ENCODE peak calls at places on chromosomes 13 and 19, in four cellular contexts. V, P, X and N are unnamed samples.
A peak's percentile ranks its signal among the peaks of the same experiment; 100 is the strongest.

GRCh38 chr13:106262886-106263285 is 272.6 kb downstream of the EFNB2 start:
- DNase-seq in V (no peak), P (no peak), X (no peak), N (no peak)

GRCh38 chr19:2812414-2813234 is 7.0 kb upstream of the ZNF554 start:
- DNase-seq in V (no peak), P (no peak), X (no peak), N (no peak)

GRCh38 chr19:19548915-19549537 is 11.0 kb downstream of the CILP2 start:
- DNase-seq in V (no peak), P (no peak), X (no peak), N (no peak)

GRCh38 chr13:110300090-110300815 is 6.7 kb downstream of the COL4A1 start:
- DNase-seq in V (no peak), P (no peak), X (no peak), N (no peak)

GRCh38 chr19:13099073-13099999 is 3.3 kb downstream of the LYL1 start:
- DNase-seq in V (no peak), P (peak; percentile 74), X (peak; percentile 52), N (peak; percentile 87)

GRCh38 chr13:74571811-74572210 is 437.6 kb upstream of the KLF12 start:
- DNase-seq in V (no peak), P (no peak), X (no peak), N (no peak)

GRCh38 chr13:28299941-28300340 is 161.6 kb downstream of the PAN3 start:
- DNase-seq in V (no peak), P (no peak), X (no peak), N (no peak)

GRCh38 chr19:37551123-37551993 is 43.2 kb downstream of the ZNF571 start:
- DNase-seq in V (no peak), P (no peak), X (peak; percentile 64), N (peak; percentile 58)

GRCh38 chr19:55172741-55173140 is 6.3 kb upstream of the DNAAF3 start:
- DNase-seq in V (no peak), P (no peak), X (no peak), N (no peak)

GRCh38 chr13:44331446-44331845 is 42.2 kb upstream of the SERP2 start:
- DNase-seq in V (no peak), P (no peak), X (no peak), N (no peak)

GRCh38 chr13:109743706-109744453 is 42.5 kb downstream of the IRS2 start:
- DNase-seq in V (no peak), P (no peak), X (no peak), N (no peak)

GRCh38 chr13:106617561-106617960 is 49.6 kb upstream of the ARGLU1 start:
- DNase-seq in V (no peak), P (no peak), X (no peak), N (peak; percentile 3)

GRCh38 chr13:67230774-67231480 is 791 bp upstream of the PCDH9 start:
- DNase-seq in V (no peak), P (peak; percentile 74), X (peak; percentile 11), N (peak; percentile 72)

GRCh38 chr13:94061316-94061715 is 418.2 kb downstream of the DCT start:
- DNase-seq in V (no peak), P (no peak), X (no peak), N (no peak)

GRCh38 chr19:14496849-14497346 is 971 bp upstream of the GIPC1 start:
- DNase-seq in V (no peak), P (no peak), X (no peak), N (no peak)

GRCh38 chr19:19486343-19487076 is 28.8 kb downstream of the TSSK6 start:
- DNase-seq in V (no peak), P (no peak), X (no peak), N (no peak)

GRCh38 chr19:16605552-16605951 is 22.5 kb downstream of the MED26 start:
- DNase-seq in V (no peak), P (no peak), X (no peak), N (no peak)

GRCh38 chr19:29541473-29542253 is 15.9 kb downstream of the VSTM2B start:
- DNase-seq in V (no peak), P (no peak), X (no peak), N (no peak)

DNA sequence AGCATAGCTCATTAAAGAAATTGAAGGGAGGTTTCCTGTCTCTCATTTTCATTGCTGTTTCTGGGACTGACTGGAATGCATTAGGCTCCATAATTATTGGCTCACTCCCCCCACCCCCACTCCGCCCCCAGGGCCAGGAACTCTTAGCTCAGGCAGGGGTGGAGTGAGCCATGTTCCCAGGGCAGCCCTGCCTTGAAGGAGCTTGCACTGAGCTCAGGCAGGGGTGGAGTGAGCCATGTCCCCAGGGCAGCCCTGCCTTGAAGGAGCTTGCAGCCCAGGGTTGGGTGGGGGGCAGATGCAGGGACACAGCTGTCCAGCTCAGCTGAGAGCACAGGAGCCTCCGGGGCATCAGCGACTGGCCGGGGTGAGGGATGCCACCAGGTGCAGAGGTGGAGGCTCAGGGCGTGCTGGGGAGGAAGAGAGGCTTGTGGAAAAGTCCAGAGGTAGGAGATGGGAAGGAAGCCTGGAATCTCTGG is 39.1 kb upstream of the TFDP1 start:
- DNase-seq in V (no peak), P (no peak), X (no peak), N (no peak)
- H3K4me2 ChIP-seq in V (no peak overlapping the region), P (no peak overlapping the region), X (no peak overlapping the region), N (no peak overlapping the region)

DNA sequence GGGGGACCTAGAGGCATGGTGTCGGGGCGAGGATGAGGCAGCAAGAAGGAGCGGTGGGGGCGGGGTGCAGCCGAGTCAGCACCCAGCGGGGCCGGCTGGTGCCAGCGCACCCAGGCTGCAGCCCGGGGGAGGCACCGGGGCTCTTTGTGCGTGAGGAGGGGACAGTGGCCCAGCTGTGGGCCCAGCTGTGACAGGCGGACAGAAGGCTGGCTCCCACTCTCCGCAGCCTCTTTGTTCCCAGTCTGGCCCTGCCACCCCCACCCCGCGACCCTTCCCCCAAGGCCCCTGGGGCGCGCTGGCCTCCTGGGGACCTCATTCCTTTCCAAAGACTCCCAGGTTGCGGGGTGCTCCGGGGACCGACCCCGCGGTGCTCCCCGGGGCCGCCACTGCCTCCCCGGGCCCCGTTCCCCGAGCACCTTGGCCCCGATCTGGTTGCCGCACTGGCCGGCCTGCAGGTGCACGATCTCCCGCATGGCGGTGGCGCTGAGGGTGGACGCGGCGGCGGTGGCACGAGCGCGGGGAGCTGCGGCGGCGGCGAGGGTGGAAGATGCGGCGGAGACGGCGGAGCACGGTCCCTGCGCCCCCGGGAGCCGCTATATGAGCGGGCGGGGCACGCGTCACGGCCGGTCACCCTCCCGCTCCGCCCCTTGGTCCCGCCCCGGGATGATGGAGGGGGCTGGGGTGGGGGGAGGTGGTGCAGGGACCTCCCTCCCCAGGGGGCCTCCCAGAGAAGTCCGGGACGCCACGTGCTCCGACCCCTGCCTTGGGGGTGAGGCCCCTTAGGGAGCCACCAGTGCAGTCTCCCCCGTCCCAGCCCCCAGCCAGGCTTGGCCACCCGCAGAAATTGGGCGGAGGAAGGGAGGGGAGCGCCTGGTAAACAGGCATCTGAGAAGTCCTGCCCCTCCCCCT is at the start of gene TUBB4A:
- DNase-seq in V (no peak), P (peak; percentile 75), X (peak; percentile 86), N (peak; percentile 62)
- TF ChIP-seq POLR2AphosphoS5 in V (no peak), P (no peak), X (no peak), N (peak; percentile 63)

GRCh38 chr19:41691268-41691970 is 3.3 kb upstream of the CEACAM7 start:
- DNase-seq in V (no peak), P (peak; percentile 58), X (peak; percentile 58), N (peak; percentile 78)
- TF ChIP-seq CREB1 in V (no peak), P (no peak), X (no peak), N (no peak)

GRCh38 chr19:45640849-45641273 is 1.7 kb upstream of the EML2 start:
- DNase-seq in V (no peak), P (peak; percentile 97), X (peak; percentile 49), N (peak; percentile 89)

GRCh38 chr19:45641274-45642105 is 2.3 kb upstream of the EML2 start:
- DNase-seq in V (peak; percentile 95), P (peak; percentile 95), X (peak; percentile 84), N (peak; percentile 100)

GRCh38 chr19:45636902-45637301 is 2.3 kb downstream of the EML2 start:
- DNase-seq in V (no peak), P (no peak), X (peak; percentile 3), N (no peak)

GRCh38 chr19:45637890-45638667 is 1.1 kb downstream of the EML2 start:
- DNase-seq in V (no peak), P (no peak), X (no peak), N (peak; percentile 63)

DNA sequence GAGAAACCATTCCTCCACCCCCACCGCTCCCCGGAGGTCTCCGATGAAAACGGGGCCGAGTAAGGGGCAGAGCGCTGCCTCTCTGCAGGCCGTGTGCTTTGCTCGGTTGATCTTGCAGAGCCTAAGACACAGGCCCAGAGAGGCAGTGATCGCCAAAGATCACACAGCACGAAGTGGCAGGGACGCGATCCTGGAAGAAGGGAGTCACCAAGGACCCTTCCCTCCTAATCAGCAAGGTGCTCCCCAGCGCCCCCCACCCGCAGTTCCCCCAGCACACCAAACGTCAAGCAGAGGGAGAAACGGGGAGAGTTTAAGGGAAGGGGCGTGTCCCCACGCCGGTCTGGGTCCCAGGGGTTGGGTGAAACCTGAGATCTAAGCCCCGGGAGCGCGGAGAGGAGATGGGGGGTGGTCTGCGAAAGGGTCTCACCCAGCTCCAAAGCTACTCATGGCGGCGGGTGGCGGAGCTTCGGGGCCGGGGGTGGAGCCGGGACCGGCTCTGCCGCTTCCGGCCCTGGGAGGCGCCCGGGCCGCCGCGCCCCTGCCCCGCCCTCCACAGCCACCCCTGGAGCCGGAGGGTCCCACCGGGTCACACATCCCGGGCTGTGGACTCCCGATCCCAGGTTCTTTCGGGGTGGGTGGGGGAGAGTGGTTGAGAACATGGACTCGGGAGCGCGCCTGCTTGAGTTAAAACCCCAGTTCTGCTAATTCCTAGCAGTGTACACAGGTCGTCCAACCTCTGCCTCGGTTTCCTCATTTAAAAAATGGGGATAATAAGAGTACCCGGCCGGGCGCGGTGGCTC is at the start of gene EML2:
- DNase-seq in V (no peak), P (peak; percentile 86), X (peak; percentile 84), N (peak; percentile 97)
- H3K4me2 ChIP-seq in V (peak within 1 kb of the TSS; percentile 88), P (peak within 1 kb of the TSS; percentile 82), X (peak within 1 kb of the TSS; percentile 92), N (peak within 1 kb of the TSS; percentile 86)

GRCh38 chr19:33401683-33402420 is 28.3 kb downstream of the CEBPG start:
- DNase-seq in V (no peak), P (no peak), X (no peak), N (no peak)

GRCh38 chr19:33399081-33399744 is 25.7 kb downstream of the CEBPG start:
- DNase-seq in V (no peak), P (no peak), X (no peak), N (no peak)

GRCh38 chr19:33400856-33401682 is 27.6 kb downstream of the CEBPG start:
- DNase-seq in V (no peak), P (no peak), X (no peak), N (no peak)

GRCh38 chr19:33398361-33399060 is 25.0 kb downstream of the CEBPG start:
- DNase-seq in V (no peak), P (no peak), X (no peak), N (no peak)

DNA sequence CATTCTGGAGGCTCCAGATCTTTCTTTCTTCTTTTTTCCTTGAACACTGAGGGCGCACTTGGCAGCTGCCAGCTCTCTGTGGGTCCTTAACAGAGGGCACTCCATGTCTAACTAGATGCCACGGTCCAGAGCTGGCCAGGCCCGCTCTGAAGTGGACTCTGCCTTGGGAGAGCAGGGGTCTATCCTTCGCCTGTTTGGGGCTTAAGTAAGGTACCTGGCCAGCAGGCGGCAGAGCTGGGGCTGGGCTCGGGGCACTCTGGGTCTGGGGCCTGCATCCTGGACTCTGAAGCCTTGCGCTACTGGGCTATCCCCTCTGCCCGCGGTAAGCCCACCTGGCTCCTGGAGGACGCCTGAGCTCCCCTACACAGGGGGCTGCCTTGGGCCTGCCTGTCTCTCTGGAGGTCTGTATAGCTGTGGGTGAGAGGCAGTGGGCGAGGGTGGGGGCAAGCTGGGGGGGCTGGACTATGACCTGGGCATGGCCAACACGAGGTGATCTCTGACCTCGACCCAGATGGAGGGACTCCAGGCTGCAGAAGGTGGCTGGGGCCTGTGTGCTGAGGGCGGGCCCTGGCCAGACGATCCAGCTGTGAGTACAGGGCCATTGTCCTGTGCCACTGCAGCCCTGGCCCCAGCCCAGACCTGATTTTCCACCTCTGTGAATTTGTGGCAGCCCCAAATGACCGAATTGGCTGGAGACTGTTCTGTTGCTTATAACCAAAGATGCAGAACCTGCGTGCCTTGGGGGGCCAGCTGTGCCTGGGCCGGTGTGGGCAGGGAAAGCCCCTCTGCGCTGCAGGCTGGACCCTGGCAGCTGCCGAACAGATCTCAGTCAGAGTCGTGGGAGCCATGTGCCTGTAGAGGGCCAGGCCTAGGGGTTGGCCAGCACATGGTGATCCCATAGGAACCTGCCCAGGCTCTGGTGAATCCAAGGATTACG is 26.5 kb downstream of the CEBPG start:
- DNase-seq in V (no peak), P (no peak), X (no peak), N (no peak)
- TF ChIP-seq POLR2AphosphoS5 in V (no peak), P (no peak), X (no peak), N (no peak)